ENCODE peak calls at places on chromosomes 12 and 14, in nine cellular contexts. One of them, this sample, is unnamed.

GRCh38 chr14:63468273-63468672 is 74.9 kb downstream of the PPP2R5E start:
- DNase-seq in stomach: no peak
- DNase-seq in vagina: no peak
- DNase-seq in K562: no peak
- DNase-seq in breast epithelium: no peak
- DNase-seq in esophagus muscularis mucosa: no peak
- DNase-seq in GM12878: peak; percentile 35
- DNase-seq in H1: no peak
- DNase-seq in GM12891: no peak
- DNase-seq in this sample: no peak

GRCh38 chr14:91382712-91383111 is 34.9 kb downstream of the CCDC88C start:
- DNase-seq in vagina: no peak
- DNase-seq in K562: no peak
- DNase-seq in GM12891: no peak
- DNase-seq in stomach: no peak
- DNase-seq in H1: no peak
- DNase-seq in esophagus muscularis mucosa: no peak
- DNase-seq in GM12878: no peak
- DNase-seq in breast epithelium: no peak
- DNase-seq in this sample: no peak

GRCh38 chr14:51262868-51263267 is 22.8 kb downstream of the TMX1 start:
- DNase-seq in breast epithelium: no peak
- DNase-seq in K562: no peak
- DNase-seq in GM12878: no peak
- DNase-seq in H1: no peak
- DNase-seq in GM12891: no peak
- DNase-seq in stomach: no peak
- DNase-seq in esophagus muscularis mucosa: no peak
- DNase-seq in vagina: no peak
- DNase-seq in this sample: no peak

GRCh38 chr12:119758236-119758635 is 90.3 kb downstream of the PRKAB1 start:
- DNase-seq in stomach: no peak
- DNase-seq in esophagus muscularis mucosa: no peak
- DNase-seq in GM12878: no peak
- DNase-seq in vagina: no peak
- DNase-seq in H1: no peak
- DNase-seq in breast epithelium: no peak
- DNase-seq in K562: no peak
- DNase-seq in GM12891: no peak
- DNase-seq in this sample: no peak

GRCh38 chr12:88172844-88173407 is 30.8 kb downstream of the TMTC3 start:
- DNase-seq in GM12878: no peak
- DNase-seq in esophagus muscularis mucosa: no peak
- DNase-seq in vagina: no peak
- DNase-seq in H1: no peak
- DNase-seq in K562: no peak
- DNase-seq in breast epithelium: no peak
- DNase-seq in stomach: no peak
- DNase-seq in GM12891: no peak
- DNase-seq in this sample: no peak

GRCh38 chr12:38289396-38289795 is 27.2 kb upstream of the ALG10B start:
- DNase-seq in GM12891: no peak
- DNase-seq in K562: no peak
- DNase-seq in GM12878: no peak
- DNase-seq in breast epithelium: no peak
- DNase-seq in esophagus muscularis mucosa: no peak
- DNase-seq in stomach: no peak
- DNase-seq in vagina: no peak
- DNase-seq in H1: no peak
- DNase-seq in this sample: no peak

GRCh38 chr14:94408546-94409095 is 20.2 kb upstream of the SERPINA1 start:
- DNase-seq in H1: no peak
- DNase-seq in K562: no peak
- DNase-seq in vagina: peak; percentile 16
- DNase-seq in GM12878: no peak
- DNase-seq in GM12891: no peak
- DNase-seq in breast epithelium: no peak
- DNase-seq in stomach: no peak
- DNase-seq in esophagus muscularis mucosa: no peak
- DNase-seq in this sample: no peak

GRCh38 chr12:6606331-6607131 is 648 bp downstream of the CHD4 start:
- DNase-seq in H1: no peak
- DNase-seq in esophagus muscularis mucosa: no peak
- DNase-seq in stomach: peak; percentile 59
- DNase-seq in GM12891: no peak
- DNase-seq in breast epithelium: peak; percentile 56
- DNase-seq in vagina: no peak
- DNase-seq in GM12878: no peak
- DNase-seq in K562: peak; percentile 74
- DNase-seq in this sample: peak; percentile 89

GRCh38 chr12:31460024-31460423 is 130.9 kb downstream of the DENND5B start:
- DNase-seq in K562: no peak
- DNase-seq in breast epithelium: no peak
- DNase-seq in H1: no peak
- DNase-seq in esophagus muscularis mucosa: no peak
- DNase-seq in GM12891: no peak
- DNase-seq in stomach: no peak
- DNase-seq in vagina: no peak
- DNase-seq in GM12878: no peak
- DNase-seq in this sample: no peak
- TF ChIP-seq POLR2AphosphoS5 in K562: no peak
- TF ChIP-seq POLR2AphosphoS5 in breast epithelium: no peak
- TF ChIP-seq POLR2AphosphoS5 in H1: no peak
- TF ChIP-seq POLR2AphosphoS5 in esophagus muscularis mucosa: no peak
- TF ChIP-seq POLR2AphosphoS5 in GM12891: no peak
- TF ChIP-seq POLR2AphosphoS5 in stomach: no peak
- TF ChIP-seq POLR2AphosphoS5 in vagina: no peak
- TF ChIP-seq POLR2AphosphoS5 in GM12878: no peak
- TF ChIP-seq POLR2AphosphoS5 in this sample: no peak

DNA sequence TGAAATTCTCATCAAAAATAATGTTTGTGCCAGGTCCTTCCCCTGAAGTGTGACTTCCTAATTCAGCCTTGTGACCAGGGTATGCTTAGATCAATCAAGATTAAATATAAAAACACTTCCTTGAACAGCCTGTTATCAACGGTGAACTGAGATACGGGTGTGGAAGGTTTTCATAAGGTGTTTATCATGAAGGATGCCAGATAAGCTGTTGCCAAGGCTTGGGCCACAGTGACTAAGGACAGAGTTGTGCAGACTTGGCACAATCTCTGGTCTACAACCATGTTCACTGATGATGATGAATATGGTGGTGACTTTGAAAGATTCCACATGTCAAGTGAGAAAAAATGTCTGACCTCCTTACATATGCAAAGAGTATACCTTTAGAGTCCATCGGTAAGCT is 51.3 kb upstream of the LIN7A start:
- DNase-seq in esophagus muscularis mucosa: no peak
- DNase-seq in breast epithelium: no peak
- DNase-seq in K562: no peak
- DNase-seq in vagina: no peak
- DNase-seq in stomach: peak; percentile 70
- DNase-seq in GM12891: no peak
- DNase-seq in GM12878: no peak
- DNase-seq in H1: no peak
- DNase-seq in this sample: no peak
- TF ChIP-seq POLR2A in esophagus muscularis mucosa: no peak
- TF ChIP-seq POLR2A in breast epithelium: no peak
- TF ChIP-seq POLR2A in K562: no peak
- TF ChIP-seq POLR2A in vagina: no peak
- TF ChIP-seq POLR2A in stomach: no peak
- TF ChIP-seq POLR2A in GM12891: no peak
- TF ChIP-seq POLR2A in GM12878: no peak
- TF ChIP-seq POLR2A in H1: no peak
- TF ChIP-seq POLR2A in this sample: no peak

GRCh38 chr14:99211410-99211809 is 60.6 kb downstream of the BCL11B start:
- DNase-seq in stomach: no peak
- DNase-seq in GM12891: no peak
- DNase-seq in esophagus muscularis mucosa: no peak
- DNase-seq in GM12878: no peak
- DNase-seq in K562: no peak
- DNase-seq in vagina: no peak
- DNase-seq in breast epithelium: no peak
- DNase-seq in H1: no peak
- DNase-seq in this sample: no peak
- TF ChIP-seq POLR2AphosphoS5 in stomach: no peak
- TF ChIP-seq POLR2AphosphoS5 in GM12891: no peak
- TF ChIP-seq POLR2AphosphoS5 in esophagus muscularis mucosa: no peak
- TF ChIP-seq POLR2AphosphoS5 in GM12878: no peak
- TF ChIP-seq POLR2AphosphoS5 in K562: no peak
- TF ChIP-seq POLR2AphosphoS5 in vagina: no peak
- TF ChIP-seq POLR2AphosphoS5 in breast epithelium: no peak
- TF ChIP-seq POLR2AphosphoS5 in H1: no peak
- TF ChIP-seq POLR2AphosphoS5 in this sample: no peak

GRCh38 chr14:82504894-82505293 is 971.2 kb upstream of the SEL1L start:
- DNase-seq in K562: no peak
- DNase-seq in H1: no peak
- DNase-seq in breast epithelium: no peak
- DNase-seq in GM12878: no peak
- DNase-seq in GM12891: no peak
- DNase-seq in vagina: no peak
- DNase-seq in stomach: no peak
- DNase-seq in esophagus muscularis mucosa: no peak
- DNase-seq in this sample: no peak
- TF ChIP-seq POLR2A in K562: no peak
- TF ChIP-seq POLR2A in H1: no peak
- TF ChIP-seq POLR2A in breast epithelium: no peak
- TF ChIP-seq POLR2A in GM12878: no peak
- TF ChIP-seq POLR2A in GM12891: no peak
- TF ChIP-seq POLR2A in vagina: no peak
- TF ChIP-seq POLR2A in stomach: no peak
- TF ChIP-seq POLR2A in esophagus muscularis mucosa: no peak
- TF ChIP-seq POLR2A in this sample: no peak

GRCh38 chr14:105474478-105475268 is at the start of gene CRIP2:
- DNase-seq in stomach: no peak
- DNase-seq in GM12891: peak; percentile 81
- DNase-seq in breast epithelium: no peak
- DNase-seq in GM12878: no peak
- DNase-seq in K562: peak; percentile 89
- DNase-seq in esophagus muscularis mucosa: no peak
- DNase-seq in vagina: no peak
- DNase-seq in H1: peak; percentile 73
- DNase-seq in this sample: no peak
- TF ChIP-seq POLR2AphosphoS5 in stomach: peak; percentile 4
- TF ChIP-seq POLR2AphosphoS5 in GM12891: no peak
- TF ChIP-seq POLR2AphosphoS5 in breast epithelium: no peak
- TF ChIP-seq POLR2AphosphoS5 in GM12878: no peak
- TF ChIP-seq POLR2AphosphoS5 in K562: no peak
- TF ChIP-seq POLR2AphosphoS5 in esophagus muscularis mucosa: peak; percentile 77
- TF ChIP-seq POLR2AphosphoS5 in vagina: no peak
- TF ChIP-seq POLR2AphosphoS5 in H1: no peak
- TF ChIP-seq POLR2AphosphoS5 in this sample: peak; percentile 66

DNA sequence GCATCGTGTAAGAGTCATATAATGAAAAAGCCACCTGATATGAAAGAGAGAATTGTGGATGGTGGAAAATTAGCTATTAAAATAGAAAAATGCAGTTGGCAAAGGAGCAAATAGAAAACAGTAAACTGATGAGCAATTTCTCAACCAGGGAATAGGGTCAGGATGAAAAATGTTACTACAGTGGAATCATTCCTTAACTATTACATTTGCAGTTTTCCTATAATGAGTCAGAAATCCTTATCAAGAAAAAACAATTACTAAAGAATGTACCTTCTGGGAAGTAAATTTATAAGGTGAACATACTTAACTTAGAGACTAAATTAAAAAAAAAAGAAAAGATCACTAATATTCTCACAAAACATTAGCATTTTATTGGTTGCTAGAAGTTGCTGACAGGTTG is 576.4 kb downstream of the SLC16A7 start:
- DNase-seq in stomach: no peak
- DNase-seq in K562: no peak
- DNase-seq in esophagus muscularis mucosa: no peak
- DNase-seq in breast epithelium: no peak
- DNase-seq in H1: no peak
- DNase-seq in GM12878: no peak
- DNase-seq in vagina: no peak
- DNase-seq in GM12891: no peak
- DNase-seq in this sample: no peak
- TF ChIP-seq POLR2A in stomach: no peak
- TF ChIP-seq POLR2A in K562: no peak
- TF ChIP-seq POLR2A in esophagus muscularis mucosa: no peak
- TF ChIP-seq POLR2A in breast epithelium: no peak
- TF ChIP-seq POLR2A in H1: no peak
- TF ChIP-seq POLR2A in GM12878: no peak
- TF ChIP-seq POLR2A in vagina: no peak
- TF ChIP-seq POLR2A in GM12891: no peak
- TF ChIP-seq POLR2A in this sample: no peak

GRCh38 chr12:112091563-112091962 is 17.0 kb downstream of the NAA25 start:
- DNase-seq in H1: no peak
- DNase-seq in GM12878: no peak
- DNase-seq in GM12891: no peak
- DNase-seq in vagina: no peak
- DNase-seq in breast epithelium: no peak
- DNase-seq in K562: no peak
- DNase-seq in stomach: no peak
- DNase-seq in esophagus muscularis mucosa: no peak
- DNase-seq in this sample: no peak

GRCh38 chr12:112102127-112102526 is 6.5 kb downstream of the NAA25 start:
- DNase-seq in H1: no peak
- DNase-seq in breast epithelium: no peak
- DNase-seq in stomach: no peak
- DNase-seq in GM12878: no peak
- DNase-seq in vagina: no peak
- DNase-seq in K562: no peak
- DNase-seq in esophagus muscularis mucosa: no peak
- DNase-seq in GM12891: no peak
- DNase-seq in this sample: no peak

GRCh38 chr12:112097641-112098040 is 10.9 kb downstream of the NAA25 start:
- DNase-seq in vagina: no peak
- DNase-seq in esophagus muscularis mucosa: no peak
- DNase-seq in stomach: no peak
- DNase-seq in K562: no peak
- DNase-seq in breast epithelium: no peak
- DNase-seq in GM12878: no peak
- DNase-seq in GM12891: no peak
- DNase-seq in H1: no peak
- DNase-seq in this sample: no peak

GRCh38 chr12:112096070-112096469 is 12.5 kb downstream of the NAA25 start:
- DNase-seq in GM12878: peak; percentile 47
- DNase-seq in vagina: no peak
- DNase-seq in stomach: no peak
- DNase-seq in esophagus muscularis mucosa: no peak
- DNase-seq in H1: no peak
- DNase-seq in GM12891: peak; percentile 38
- DNase-seq in breast epithelium: no peak
- DNase-seq in K562: no peak
- DNase-seq in this sample: no peak

GRCh38 chr12:112096667-112097066 is 11.9 kb downstream of the NAA25 start:
- DNase-seq in GM12891: no peak
- DNase-seq in K562: no peak
- DNase-seq in breast epithelium: no peak
- DNase-seq in esophagus muscularis mucosa: no peak
- DNase-seq in vagina: no peak
- DNase-seq in stomach: no peak
- DNase-seq in GM12878: no peak
- DNase-seq in H1: no peak
- DNase-seq in this sample: no peak
- TF ChIP-seq POLR2AphosphoS5 in GM12891: no peak
- TF ChIP-seq POLR2AphosphoS5 in K562: no peak
- TF ChIP-seq POLR2AphosphoS5 in breast epithelium: no peak
- TF ChIP-seq POLR2AphosphoS5 in esophagus muscularis mucosa: no peak
- TF ChIP-seq POLR2AphosphoS5 in vagina: no peak
- TF ChIP-seq POLR2AphosphoS5 in stomach: peak; percentile 18
- TF ChIP-seq POLR2AphosphoS5 in GM12878: no peak
- TF ChIP-seq POLR2AphosphoS5 in H1: no peak
- TF ChIP-seq POLR2AphosphoS5 in this sample: no peak

This sample was measured in sigmoid colon.